ENCODE peak calls at places on chromosomes 3 and 15, in six cellular contexts. X, C, B, D, A and W are unnamed samples.
A peak's percentile ranks its signal among the peaks of the same experiment; 100 is the strongest.

GRCh38 chr3:137762674-137763593 is 1.2 kb upstream of the SOX14 start:
- DNase-seq in X (no peak), C (no peak), B (no peak), D (no peak), A (no peak), W (no peak)

GRCh38 chr3:185152433-185153169 is at the start of gene C3orf70:
- DNase-seq in X (no peak), C (peak; percentile 67), B (peak; percentile 71), D (peak; percentile 84), A (peak; percentile 66), W (peak; percentile 77)

GRCh38 chr15:41961803-41962202 is 10.6 kb downstream of the EHD4 start:
- DNase-seq in X (no peak), C (no peak), B (no peak), D (no peak), A (no peak), W (no peak)

GRCh38 chr15:70440416-70441138 is 322.8 kb downstream of the UACA start:
- DNase-seq in X (no peak), C (no peak), B (peak; percentile 14), D (peak; percentile 43), A (no peak), W (no peak)

GRCh38 chr3:43031490-43032216 is 52.5 kb downstream of the GASK1A start:
- DNase-seq in X (no peak), C (no peak), B (peak; percentile 14), D (peak; percentile 89), A (no peak), W (no peak)

GRCh38 chr15:95662638-95663037 is 667.9 kb upstream of the NR2F2 start:
- DNase-seq in X (no peak), C (no peak), B (no peak), D (no peak), A (no peak), W (no peak)

GRCh38 chr3:116614795-116615362 is 94.7 kb upstream of the TUSC7 start:
- DNase-seq in X (no peak), C (no peak), B (no peak), D (no peak), A (no peak), W (no peak)

GRCh38 chr3:14768881-14769280 is 49.9 kb upstream of the FGD5 start:
- DNase-seq in X (no peak), C (no peak), B (no peak), D (no peak), A (no peak), W (no peak)

GRCh38 chr3:38455639-38456430 is 2.1 kb downstream of the ACVR2B start:
- DNase-seq in X (no peak), C (peak; percentile 23), B (no peak), D (peak; percentile 76), A (no peak), W (no peak)

GRCh38 chr3:53496984-53497383 is 2.6 kb downstream of the CACNA1D start:
- DNase-seq in X (no peak), C (no peak), B (no peak), D (no peak), A (no peak), W (no peak)

GRCh38 chr3:45223889-45224730 is 2.0 kb downstream of the TMEM158 start:
- DNase-seq in X (peak; percentile 78), C (no peak), B (no peak), D (no peak), A (no peak), W (no peak)

GRCh38 chr15:25242957-25243799 is 195.6 kb downstream of the UBE3A start:
- DNase-seq in X (no peak), C (no peak), B (peak; percentile 11), D (peak; percentile 57), A (no peak), W (no peak)

GRCh38 chr3:183591881-183592521 is 36.5 kb upstream of the KLHL6 start:
- DNase-seq in X (no peak), C (no peak), B (no peak), D (no peak), A (no peak), W (no peak)

GRCh38 chr3:161413127-161413854 is 42.0 kb upstream of the SPTSSB start:
- DNase-seq in X (no peak), C (peak; percentile 75), B (peak; percentile 69), D (no peak), A (no peak), W (no peak)

GRCh38 chr15:89387140-89387903 is 52.7 kb upstream of the POLG start:
- DNase-seq in X (no peak), C (no peak), B (no peak), D (no peak), A (no peak), W (no peak)

GRCh38 chr15:100202309-100202943 is 139.3 kb downstream of the ADAMTS17 start:
- DNase-seq in X (no peak), C (no peak), B (no peak), D (no peak), A (no peak), W (no peak)

GRCh38 chr3:86951343-86951742 is 39.6 kb downstream of the VGLL3 start:
- DNase-seq in X (peak; percentile 75), C (no peak), B (no peak), D (no peak), A (no peak), W (no peak)

DNA sequence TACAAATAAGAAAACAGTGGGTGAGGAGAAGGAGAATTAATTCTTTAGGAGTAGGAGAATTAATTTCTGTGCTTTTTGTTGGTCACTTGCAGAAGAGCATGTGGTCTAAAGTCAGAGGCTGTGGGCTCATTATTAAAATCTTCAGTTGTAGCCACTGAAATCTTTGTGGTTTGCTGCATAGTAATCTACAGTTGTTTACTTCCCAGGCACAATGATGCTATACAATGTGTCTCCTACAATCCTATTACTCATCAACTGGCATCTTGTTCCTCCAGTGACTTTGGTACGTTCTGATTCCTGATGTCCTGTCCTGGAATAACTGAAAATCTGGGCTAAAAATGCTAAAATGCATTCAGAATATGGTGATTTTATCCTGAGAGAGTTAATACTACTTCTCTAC is 21.0 kb downstream of the IFT122 start:
- DNase-seq in X (peak; percentile 80), C (no peak), B (no peak), D (no peak), A (no peak), W (no peak)
- H3K27ac ChIP-seq in X (peak overlapping the region; percentile 83), C (peak overlapping the region; percentile 74), B (peak overlapping the region; percentile 60), D (no peak overlapping the region), A (peak overlapping the region; percentile 73), W (peak overlapping the region; percentile 75)

GRCh38 chr15:101481381-101481705 is 8.2 kb downstream of the PCSK6 start:
- DNase-seq in X (no peak), C (no peak), B (no peak), D (no peak), A (no peak), W (no peak)

GRCh38 chr15:101483476-101483875 is 6.0 kb downstream of the PCSK6 start:
- DNase-seq in X (peak; percentile 88), C (no peak), B (no peak), D (no peak), A (no peak), W (no peak)

GRCh38 chr15:101480613-101481380 is 8.7 kb downstream of the PCSK6 start:
- DNase-seq in X (no peak), C (no peak), B (no peak), D (no peak), A (no peak), W (no peak)

GRCh38 chr15:101481917-101482525 is 7.5 kb downstream of the PCSK6 start:
- DNase-seq in X (peak; percentile 75), C (no peak), B (no peak), D (no peak), A (no peak), W (no peak)

GRCh38 chr15:101482526-101483371 is 6.8 kb downstream of the PCSK6 start:
- DNase-seq in X (peak; percentile 67), C (no peak), B (no peak), D (no peak), A (no peak), W (no peak)
- H3K27ac ChIP-seq in X (peak overlapping the region; percentile 72), C (peak overlapping the region; percentile 65), B (peak overlapping the region; percentile 40), D (no peak overlapping the region), A (peak overlapping the region; percentile 93), W (peak overlapping the region; percentile 24)

GRCh38 chr15:68310811-68311463 is 33.4 kb downstream of the FEM1B start:
- DNase-seq in X (no peak), C (no peak), B (peak; percentile 11), D (peak; percentile 66), A (no peak), W (no peak)
- H3K27ac ChIP-seq in X (no peak overlapping the region), C (peak overlapping the region; percentile 65), B (no peak overlapping the region), D (peak overlapping the region; percentile 79), A (no peak overlapping the region), W (no peak overlapping the region)

GRCh38 chr15:57305009-57305408 is 71.3 kb upstream of the CGNL1 start:
- DNase-seq in X (no peak), C (no peak), B (no peak), D (no peak), A (no peak), W (no peak)

GRCh38 chr15:57306305-57306943 is 69.9 kb upstream of the CGNL1 start:
- DNase-seq in X (no peak), C (peak; percentile 87), B (peak; percentile 87), D (peak; percentile 89), A (peak; percentile 87), W (peak; percentile 73)

GRCh38 chr15:57310876-57311275 is 65.4 kb upstream of the CGNL1 start:
- DNase-seq in X (no peak), C (no peak), B (no peak), D (no peak), A (no peak), W (no peak)

GRCh38 chr15:57306944-57307411 is 69.3 kb upstream of the CGNL1 start:
- DNase-seq in X (no peak), C (no peak), B (no peak), D (no peak), A (peak; percentile 13), W (no peak)

DNA sequence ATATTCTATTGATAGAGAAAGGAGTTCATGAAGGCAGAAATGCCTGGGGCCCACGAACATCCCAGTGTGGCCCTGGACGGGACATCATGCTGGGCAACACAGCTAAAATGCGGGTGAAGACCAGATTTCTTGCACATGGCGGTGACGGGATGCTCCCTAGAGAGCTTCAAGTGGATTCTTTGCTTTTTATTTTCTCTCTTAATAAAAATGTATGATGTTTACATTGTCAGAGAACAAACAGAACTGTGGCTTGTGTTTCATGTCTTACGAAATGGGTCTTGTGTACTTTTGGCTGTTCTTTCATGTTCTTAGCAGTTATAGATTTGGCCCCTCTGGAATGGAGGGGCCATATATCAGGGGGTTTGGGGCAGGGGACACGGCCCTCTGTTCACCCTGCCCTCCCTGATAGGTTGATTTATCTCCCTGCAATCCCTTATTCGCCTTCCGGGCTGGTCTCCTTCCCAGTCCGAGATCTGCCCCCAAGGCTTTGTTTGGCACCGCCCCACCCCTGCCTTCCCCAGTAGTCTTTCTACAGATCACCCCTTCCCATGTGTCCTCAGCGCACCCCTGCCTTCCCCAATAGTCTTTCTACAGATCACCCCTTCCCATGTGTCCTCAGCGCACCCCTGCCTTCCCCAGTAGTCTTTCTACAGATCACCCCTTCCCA is 68.6 kb upstream of the CGNL1 start:
- DNase-seq in X (no peak), C (no peak), B (no peak), D (no peak), A (no peak), W (no peak)
- H3K27ac ChIP-seq in X (no peak overlapping the region), C (no peak overlapping the region), B (no peak overlapping the region), D (no peak overlapping the region), A (no peak overlapping the region), W (no peak overlapping the region)